ENCODE peak calls at places on chromosome 21, in nine cellular contexts. One of them, this sample, is unnamed.
A peak's percentile ranks its signal among the peaks of the same experiment; 100 is the strongest.

GRCh38 chr21:41894922-41895557 is 15.9 kb upstream of the PRDM15 start:
- DNase-seq in frontal cortex: no peak
- DNase-seq in iPS DF 19.7: no peak
- DNase-seq in HT1080: peak; percentile 84
- DNase-seq in IMR-90: peak; percentile 91
- DNase-seq in LoVo: no peak
- DNase-seq in activated CD4-positive, CD25-positive, alpha-beta regulatory T cell: no peak
- DNase-seq in NT2/D1: no peak
- DNase-seq in cardiac muscle cell: no peak
- DNase-seq in this sample: no peak

GRCh38 chr21:43922949-43923348 is 57.9 kb downstream of the AGPAT3 start:
- DNase-seq in frontal cortex: no peak
- DNase-seq in iPS DF 19.7: no peak
- DNase-seq in HT1080: no peak
- DNase-seq in IMR-90: no peak
- DNase-seq in LoVo: no peak
- DNase-seq in activated CD4-positive, CD25-positive, alpha-beta regulatory T cell: no peak
- DNase-seq in NT2/D1: no peak
- DNase-seq in cardiac muscle cell: no peak
- DNase-seq in this sample: no peak

GRCh38 chr21:14706712-14707111 is 160.6 kb upstream of the SAMSN1 start:
- DNase-seq in frontal cortex: no peak
- DNase-seq in iPS DF 19.7: no peak
- DNase-seq in HT1080: no peak
- DNase-seq in IMR-90: no peak
- DNase-seq in LoVo: no peak
- DNase-seq in activated CD4-positive, CD25-positive, alpha-beta regulatory T cell: no peak
- DNase-seq in NT2/D1: no peak
- DNase-seq in cardiac muscle cell: no peak
- DNase-seq in this sample: no peak

GRCh38 chr21:32304998-32305397 is 6.3 kb downstream of the MRAP start:
- DNase-seq in frontal cortex: no peak
- DNase-seq in iPS DF 19.7: no peak
- DNase-seq in HT1080: no peak
- DNase-seq in IMR-90: no peak
- DNase-seq in LoVo: no peak
- DNase-seq in activated CD4-positive, CD25-positive, alpha-beta regulatory T cell: no peak
- DNase-seq in NT2/D1: no peak
- DNase-seq in cardiac muscle cell: no peak
- DNase-seq in this sample: no peak

GRCh38 chr21:24716306-24716918 is 890.9 kb downstream of the MRPL39 start:
- DNase-seq in frontal cortex: no peak
- DNase-seq in iPS DF 19.7: no peak
- DNase-seq in HT1080: no peak
- DNase-seq in IMR-90: no peak
- DNase-seq in LoVo: no peak
- DNase-seq in activated CD4-positive, CD25-positive, alpha-beta regulatory T cell: no peak
- DNase-seq in NT2/D1: no peak
- DNase-seq in cardiac muscle cell: no peak
- DNase-seq in this sample: no peak

GRCh38 chr21:41802684-41803083 is 35.8 kb upstream of the RIPK4 start:
- DNase-seq in frontal cortex: no peak
- DNase-seq in iPS DF 19.7: no peak
- DNase-seq in HT1080: no peak
- DNase-seq in IMR-90: no peak
- DNase-seq in LoVo: no peak
- DNase-seq in activated CD4-positive, CD25-positive, alpha-beta regulatory T cell: no peak
- DNase-seq in NT2/D1: no peak
- DNase-seq in cardiac muscle cell: no peak
- DNase-seq in this sample: peak; percentile 47

GRCh38 chr21:34779860-34780259 is 111.1 kb downstream of the CLIC6 start:
- DNase-seq in frontal cortex: no peak
- DNase-seq in iPS DF 19.7: no peak
- DNase-seq in HT1080: no peak
- DNase-seq in IMR-90: no peak
- DNase-seq in LoVo: no peak
- DNase-seq in activated CD4-positive, CD25-positive, alpha-beta regulatory T cell: no peak
- DNase-seq in NT2/D1: no peak
- DNase-seq in cardiac muscle cell: no peak
- DNase-seq in this sample: no peak

GRCh38 chr21:20999567-21000169 is 1.5 kb downstream of the NCAM2 start:
- DNase-seq in frontal cortex: peak; percentile 61
- DNase-seq in iPS DF 19.7: no peak
- DNase-seq in HT1080: peak; percentile 20
- DNase-seq in IMR-90: peak; percentile 49
- DNase-seq in LoVo: no peak
- DNase-seq in activated CD4-positive, CD25-positive, alpha-beta regulatory T cell: no peak
- DNase-seq in NT2/D1: no peak
- DNase-seq in cardiac muscle cell: peak; percentile 65
- DNase-seq in this sample: peak; percentile 9

GRCh38 chr21:35044128-35044527 is 5.0 kb downstream of the RUNX1 start:
- DNase-seq in frontal cortex: no peak
- DNase-seq in iPS DF 19.7: no peak
- DNase-seq in HT1080: no peak
- DNase-seq in IMR-90: no peak
- DNase-seq in LoVo: no peak
- DNase-seq in activated CD4-positive, CD25-positive, alpha-beta regulatory T cell: no peak
- DNase-seq in NT2/D1: no peak
- DNase-seq in cardiac muscle cell: no peak
- DNase-seq in this sample: no peak

GRCh38 chr21:42652527-42653491 is 612 bp upstream of the PDE9A start:
- DNase-seq in frontal cortex: peak; percentile 80
- DNase-seq in iPS DF 19.7: no peak
- DNase-seq in HT1080: no peak
- DNase-seq in IMR-90: peak; percentile 31
- DNase-seq in LoVo: peak; percentile 45
- DNase-seq in activated CD4-positive, CD25-positive, alpha-beta regulatory T cell: no peak
- DNase-seq in NT2/D1: no peak
- DNase-seq in cardiac muscle cell: peak; percentile 82
- DNase-seq in this sample: peak; percentile 29